ENCODE peak calls at places on chromosomes 13 and 19, in eight cellular contexts. One of them, this sample, is unnamed.
A peak's percentile ranks its signal among the peaks of the same experiment; 100 is the strongest.

GRCh38 chr13:51922771-51923480 is 61.2 kb downstream of the CCDC70 start:
- DNase-seq in osteoblast: no peak
- DNase-seq in stimulated activated CD4-positive, alpha-beta T cell treated with anti-CD3 and anti-CD28 coated beads, Interleukin-4, amount 100 ng/mL, for 1 hour: no peak
- DNase-seq in omental fat pad: no peak
- DNase-seq in AG04450: no peak
- DNase-seq in transverse colon: no peak
- DNase-seq in amniotic stem cell: no peak
- DNase-seq in nucleus accumbens: no peak
- DNase-seq in this sample: no peak

GRCh38 chr19:623974-624373 is 9.4 kb downstream of the POLRMT start:
- DNase-seq in osteoblast: peak; percentile 99
- DNase-seq in stimulated activated CD4-positive, alpha-beta T cell treated with anti-CD3 and anti-CD28 coated beads, Interleukin-4, amount 100 ng/mL, for 1 hour: no peak
- DNase-seq in omental fat pad: no peak
- DNase-seq in AG04450: peak; percentile 43
- DNase-seq in transverse colon: no peak
- DNase-seq in amniotic stem cell: peak; percentile 78
- DNase-seq in nucleus accumbens: no peak
- DNase-seq in this sample: no peak

GRCh38 chr13:106505295-106505694 is 30.2 kb downstream of the EFNB2 start:
- DNase-seq in osteoblast: no peak
- DNase-seq in stimulated activated CD4-positive, alpha-beta T cell treated with anti-CD3 and anti-CD28 coated beads, Interleukin-4, amount 100 ng/mL, for 1 hour: no peak
- DNase-seq in omental fat pad: no peak
- DNase-seq in AG04450: no peak
- DNase-seq in transverse colon: no peak
- DNase-seq in amniotic stem cell: no peak
- DNase-seq in nucleus accumbens: no peak
- DNase-seq in this sample: no peak

GRCh38 chr13:85013006-85013405 is 786.2 kb downstream of the SLITRK6 start:
- DNase-seq in osteoblast: no peak
- DNase-seq in stimulated activated CD4-positive, alpha-beta T cell treated with anti-CD3 and anti-CD28 coated beads, Interleukin-4, amount 100 ng/mL, for 1 hour: no peak
- DNase-seq in omental fat pad: no peak
- DNase-seq in AG04450: no peak
- DNase-seq in transverse colon: no peak
- DNase-seq in amniotic stem cell: no peak
- DNase-seq in nucleus accumbens: no peak
- DNase-seq in this sample: no peak

GRCh38 chr13:107865643-107866006 is 349.7 kb downstream of the LIG4 start:
- DNase-seq in osteoblast: peak; percentile 58
- DNase-seq in stimulated activated CD4-positive, alpha-beta T cell treated with anti-CD3 and anti-CD28 coated beads, Interleukin-4, amount 100 ng/mL, for 1 hour: no peak
- DNase-seq in omental fat pad: no peak
- DNase-seq in AG04450: no peak
- DNase-seq in transverse colon: no peak
- DNase-seq in amniotic stem cell: no peak
- DNase-seq in nucleus accumbens: no peak
- DNase-seq in this sample: no peak

GRCh38 chr19:50328257-50329145 is 676 bp downstream of the KCNC3 start:
- DNase-seq in osteoblast: peak; percentile 86
- DNase-seq in stimulated activated CD4-positive, alpha-beta T cell treated with anti-CD3 and anti-CD28 coated beads, Interleukin-4, amount 100 ng/mL, for 1 hour: peak; percentile 59
- DNase-seq in omental fat pad: no peak
- DNase-seq in AG04450: no peak
- DNase-seq in transverse colon: no peak
- DNase-seq in amniotic stem cell: no peak
- DNase-seq in nucleus accumbens: no peak
- DNase-seq in this sample: no peak

GRCh38 chr19:32241957-32242710 is 103.3 kb upstream of the ZNF507 start:
- DNase-seq in osteoblast: no peak
- DNase-seq in stimulated activated CD4-positive, alpha-beta T cell treated with anti-CD3 and anti-CD28 coated beads, Interleukin-4, amount 100 ng/mL, for 1 hour: no peak
- DNase-seq in omental fat pad: no peak
- DNase-seq in AG04450: no peak
- DNase-seq in transverse colon: no peak
- DNase-seq in amniotic stem cell: no peak
- DNase-seq in nucleus accumbens: no peak
- DNase-seq in this sample: no peak

GRCh38 chr19:54040003-54040402 is 23.7 kb downstream of the VSTM1 start:
- DNase-seq in osteoblast: no peak
- DNase-seq in stimulated activated CD4-positive, alpha-beta T cell treated with anti-CD3 and anti-CD28 coated beads, Interleukin-4, amount 100 ng/mL, for 1 hour: no peak
- DNase-seq in omental fat pad: no peak
- DNase-seq in AG04450: no peak
- DNase-seq in transverse colon: no peak
- DNase-seq in amniotic stem cell: no peak
- DNase-seq in nucleus accumbens: no peak
- DNase-seq in this sample: no peak

GRCh38 chr13:34155931-34156607 is 338.1 kb downstream of the RFC3 start:
- DNase-seq in osteoblast: no peak
- DNase-seq in stimulated activated CD4-positive, alpha-beta T cell treated with anti-CD3 and anti-CD28 coated beads, Interleukin-4, amount 100 ng/mL, for 1 hour: no peak
- DNase-seq in omental fat pad: no peak
- DNase-seq in AG04450: no peak
- DNase-seq in transverse colon: no peak
- DNase-seq in amniotic stem cell: peak; percentile 27
- DNase-seq in nucleus accumbens: no peak
- DNase-seq in this sample: peak; percentile 67

This sample was measured in SW 1271.